ENCODE peak calls at places on chromosomes 2 and 18, in five cellular contexts. S is AG04449; V is CD4-positive, CD25-positive, alpha-beta regulatory T cell; O is thyroid gland; X is mammary epithelial cell. W is an unnamed sample.

GRCh38 chr2:74253937-74254336 is 55.5 kb downstream of the MTHFD2 start:
- DNase-seq in S (no peak), V (no peak), O (no peak), X (no peak), W (peak; percentile 28)

GRCh38 chr18:48254077-48254602 is 155.0 kb downstream of the ZBTB7C start:
- DNase-seq in S (no peak), V (no peak), O (no peak), X (no peak), W (no peak)

GRCh38 chr2:232463701-232464533 is 8.0 kb downstream of the ALPI start:
- DNase-seq in S (no peak), V (no peak), O (no peak), X (no peak), W (no peak)

GRCh38 chr18:1270081-1270480 is 365.4 kb downstream of the ADCYAP1 start:
- DNase-seq in S (no peak), V (no peak), O (no peak), X (no peak), W (no peak)

GRCh38 chr2:129794517-129794916 is 184.9 kb upstream of the RAB6C start:
- DNase-seq in S (no peak), V (no peak), O (no peak), X (no peak), W (no peak)

GRCh38 chr2:198162276-198162675 is 357.9 kb downstream of the PLCL1 start:
- DNase-seq in S (no peak), V (no peak), O (no peak), X (no peak), W (no peak)

GRCh38 chr2:121858406-121858805 is 103.0 kb downstream of the TSN start:
- DNase-seq in S (no peak), V (no peak), O (no peak), X (no peak), W (peak; percentile 46)

GRCh38 chr18:79397830-79398761 is 2.4 kb downstream of the NFATC1 start:
- DNase-seq in S (no peak), V (no peak), O (no peak), X (no peak), W (no peak)

GRCh38 chr18:49723648-49724180 is 89.6 kb downstream of the ACAA2 start:
- DNase-seq in S (no peak), V (peak; percentile 7), O (peak; percentile 54), X (peak; percentile 97), W (no peak)

GRCh38 chr18:4017479-4017878 is 437.6 kb downstream of the DLGAP1 start:
- DNase-seq in S (no peak), V (peak; percentile 34), O (no peak), X (no peak), W (no peak)

GRCh38 chr18:67265464-67266245 is 250.9 kb downstream of the DSEL start:
- DNase-seq in S (peak; percentile 56), V (no peak), O (no peak), X (peak; percentile 82), W (peak; percentile 67)

GRCh38 chr18:8469793-8470192 is 139.4 kb upstream of the RAB12 start:
- DNase-seq in S (peak; percentile 24), V (no peak), O (no peak), X (peak; percentile 19), W (no peak)

DNA sequence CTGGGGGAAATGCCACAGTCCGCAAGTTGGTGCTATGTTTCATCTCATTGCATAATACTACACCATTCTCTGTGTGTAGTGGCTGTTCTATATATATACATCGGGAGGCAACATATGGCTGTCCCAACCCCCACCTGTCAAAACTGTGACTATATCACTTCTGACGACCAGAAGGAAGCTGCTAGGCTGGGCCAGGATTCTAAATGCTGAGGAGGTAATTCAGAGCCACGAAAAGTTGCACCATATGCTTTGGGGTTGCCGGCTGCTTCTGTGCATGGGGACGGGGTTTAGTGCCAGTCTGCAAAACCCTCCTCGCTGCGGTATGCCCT is 117.3 kb downstream of the MSH2 start:
- DNase-seq in S (no peak), V (peak; percentile 13), O (no peak), X (no peak), W (no peak)
- H3K4me3 ChIP-seq in S (peak overlapping the region; percentile 15), V (peak overlapping the region; percentile 48), O (no peak overlapping the region), X (no peak overlapping the region), W (peak overlapping the region; percentile 48)

DNA sequence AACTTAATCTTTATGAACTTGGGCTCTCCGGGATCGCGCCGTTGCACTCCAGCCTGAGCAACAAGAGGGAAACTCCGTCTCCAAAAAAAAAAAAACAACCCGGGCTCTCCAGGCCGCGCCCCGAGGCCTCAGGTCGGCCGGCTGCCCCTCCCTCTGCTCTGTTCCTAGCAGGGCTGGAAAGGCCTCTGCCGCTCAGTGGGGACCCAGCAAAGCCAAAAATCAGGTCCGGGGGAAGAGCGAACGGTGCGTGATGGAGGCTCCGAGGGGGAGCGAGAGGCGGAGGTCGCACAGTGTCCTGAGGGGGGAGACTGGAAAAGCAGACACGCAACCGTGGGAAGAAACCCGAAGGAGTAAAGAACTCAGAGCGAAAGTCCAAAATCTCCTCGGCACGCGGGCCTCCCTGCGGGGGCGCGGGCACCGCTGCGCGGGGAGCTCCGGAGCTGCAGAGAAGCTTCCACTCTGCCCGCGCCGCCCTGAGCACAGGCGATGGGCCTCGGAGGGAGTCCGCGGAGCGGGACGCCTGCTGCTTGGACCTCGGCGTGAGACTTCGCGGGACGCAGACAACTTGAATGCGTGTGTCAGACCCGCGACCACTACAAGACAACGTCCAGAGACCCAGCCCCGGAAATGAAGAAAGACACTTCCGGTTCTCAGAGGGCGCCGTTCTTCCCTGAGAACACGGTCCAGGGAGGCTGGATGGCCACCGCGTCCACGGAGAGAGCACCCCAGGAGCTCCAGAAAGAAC is 219.7 kb downstream of the DPP10 start:
- DNase-seq in S (no peak), V (no peak), O (peak; percentile 45), X (no peak), W (no peak)
- H3K4me3 ChIP-seq in S (no peak overlapping the region), V (no peak overlapping the region), O (peak overlapping the region; percentile 20), X (peak overlapping the region; percentile 30), W (peak overlapping the region; percentile 42)

GRCh38 chr18:68714356-68714706 is 577 bp downstream of the TMX3 start:
- DNase-seq in S (no peak), V (peak; percentile 34), O (peak; percentile 2), X (no peak), W (no peak)

GRCh38 chr18:68713791-68714190 is 1.1 kb downstream of the TMX3 start:
- DNase-seq in S (no peak), V (peak; percentile 7), O (no peak), X (peak; percentile 19), W (no peak)

GRCh38 chr18:68714707-68715496 is at the start of gene TMX3:
- DNase-seq in S (peak; percentile 33), V (peak; percentile 97), O (peak; percentile 93), X (peak; percentile 92), W (peak; percentile 79)

GRCh38 chr18:68713131-68713530 is 1.8 kb downstream of the TMX3 start:
- DNase-seq in S (no peak), V (no peak), O (no peak), X (no peak), W (no peak)
- H3K4me3 ChIP-seq in S (no peak overlapping the region), V (peak overlapping the region; percentile 97), O (no peak overlapping the region), X (no peak overlapping the region), W (no peak overlapping the region)

GRCh38 chr2:28378679-28379392 is 13.8 kb upstream of the FOSL2 start:
- DNase-seq in S (no peak), V (no peak), O (no peak), X (no peak), W (no peak)
- H3K4me3 ChIP-seq in S (no peak overlapping the region), V (no peak overlapping the region), O (no peak overlapping the region), X (no peak overlapping the region), W (no peak overlapping the region)

GRCh38 chr2:100956081-100956480 is 46.0 kb upstream of the RPL31 start:
- DNase-seq in S (no peak), V (no peak), O (no peak), X (no peak), W (no peak)

GRCh38 chr2:100959225-100959880 is 42.7 kb upstream of the RPL31 start:
- DNase-seq in S (no peak), V (no peak), O (no peak), X (no peak), W (no peak)

GRCh38 chr2:100960688-100961087 is 41.4 kb upstream of the RPL31 start:
- DNase-seq in S (no peak), V (no peak), O (no peak), X (no peak), W (no peak)

GRCh38 chr2:100955226-100955625 is 46.9 kb upstream of the RPL31 start:
- DNase-seq in S (no peak), V (no peak), O (no peak), X (no peak), W (no peak)

DNA sequence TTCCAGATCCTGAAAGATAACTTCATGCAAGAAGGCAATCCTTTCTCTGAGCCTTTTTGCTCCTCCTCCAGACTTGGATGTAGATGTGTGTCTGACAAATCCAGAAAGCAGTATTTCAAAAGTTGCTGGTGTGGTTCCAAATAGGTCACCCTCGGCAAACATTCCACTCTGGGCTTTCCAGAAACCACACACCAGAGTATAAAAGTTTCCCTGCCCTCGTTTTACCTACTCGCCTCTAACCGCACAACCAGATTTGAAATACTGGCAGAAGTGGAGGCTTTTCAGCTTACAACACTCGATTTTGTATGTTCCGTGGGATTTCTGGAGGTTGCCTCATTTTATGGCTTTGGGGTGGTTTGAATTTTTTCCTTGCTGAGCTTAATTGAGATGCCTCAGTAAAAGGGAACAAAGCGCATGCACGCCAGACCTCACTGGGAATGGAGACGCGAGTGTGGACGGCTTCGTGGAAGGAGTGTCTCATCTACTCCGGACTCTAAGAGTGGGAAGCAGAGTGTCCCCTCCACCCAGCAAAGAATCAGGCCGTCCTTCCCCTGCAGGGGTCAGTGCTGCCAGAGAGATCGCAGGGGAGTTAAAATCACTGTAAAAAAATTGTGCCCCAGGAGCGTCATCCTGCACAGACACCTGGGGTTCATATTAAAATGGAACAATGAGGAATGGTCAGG is 44.0 kb upstream of the RPL31 start:
- DNase-seq in S (peak; percentile 95), V (no peak), O (peak; percentile 62), X (peak; percentile 32), W (peak; percentile 94)
- H3K4me3 ChIP-seq in S (no peak overlapping the region), V (no peak overlapping the region), O (no peak overlapping the region), X (no peak overlapping the region), W (no peak overlapping the region)

DNA sequence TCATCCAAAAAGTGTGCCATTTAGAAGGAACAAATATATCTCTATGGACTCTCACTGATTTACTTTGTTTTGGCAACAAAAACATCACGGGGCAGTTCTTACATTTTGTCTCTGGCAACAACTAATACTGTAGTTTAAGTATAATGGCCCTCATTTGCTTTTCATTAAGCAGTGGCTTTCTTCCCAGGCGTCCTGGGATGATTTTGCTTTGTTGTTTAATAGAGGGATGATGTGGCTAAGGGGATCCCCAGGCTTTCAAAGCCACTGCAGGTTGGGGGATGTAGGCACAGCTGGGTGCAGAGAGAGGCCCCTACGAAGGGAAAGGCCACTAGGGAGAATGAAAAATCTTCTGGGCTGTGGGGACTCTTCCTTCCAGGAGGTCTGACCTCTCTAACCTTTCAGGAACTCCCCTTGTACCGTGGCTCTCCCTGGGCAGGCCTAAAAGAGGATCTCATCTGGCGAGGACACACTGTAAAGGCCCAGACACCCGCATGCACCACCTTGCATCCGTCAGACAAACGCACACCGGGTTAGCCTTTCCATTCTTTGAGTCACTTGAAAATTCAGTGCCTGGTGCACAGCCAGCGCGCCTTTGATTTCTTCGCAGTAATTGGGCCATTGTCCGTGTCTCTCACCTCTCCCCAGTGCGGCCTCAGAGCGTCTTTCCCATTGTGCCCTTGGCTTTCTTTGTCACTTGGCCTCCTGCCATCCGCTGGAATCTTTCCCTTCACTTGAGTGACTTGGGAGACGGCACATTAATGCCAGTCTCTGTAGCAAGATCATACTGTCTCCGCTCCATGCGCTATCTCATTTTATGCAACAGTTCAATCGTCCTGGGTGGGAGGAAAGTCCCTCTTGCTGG is 40.3 kb upstream of the AFF3 start:
- DNase-seq in S (no peak), V (no peak), O (peak; percentile 81), X (no peak), W (no peak)
- H3K4me3 ChIP-seq in S (no peak overlapping the region), V (no peak overlapping the region), O (no peak overlapping the region), X (no peak overlapping the region), W (no peak overlapping the region)

GRCh38 chr18:69401475-69402218 is 959 bp downstream of the DOK6 start:
- DNase-seq in S (no peak), V (no peak), O (peak; percentile 2), X (no peak), W (no peak)
- H3K4me3 ChIP-seq in S (peak overlapping the region; percentile 45), V (no peak overlapping the region), O (peak overlapping the region; percentile 65), X (no peak overlapping the region), W (peak overlapping the region; percentile 54)

W was measured in skeletal muscle cell.